ENCODE peak calls at places on chromosomes 2 and 18, in seven cellular contexts. G is KG1; F is RKO; R is COR-L47; K is effector memory CD8-positive, alpha-beta T cell; T is activated CD8-positive, alpha-beta memory T cell treated with anti-CD3 and anti-CD28 coated beads, Interleukin-2, amount 50 U/mL, for 48 hours; A is T-cell. C is an unnamed sample.

GRCh38 chr18:9653390-9653789 is 39.0 kb upstream of the PPP4R1 start:
- DNase-seq in K (no peak), G (no peak), F (no peak), R (peak), A (no peak), T (no peak), C (no peak)

GRCh38 chr2:47232738-47233415 is 77.8 kb upstream of the STPG4 start:
- DNase-seq in R (peak), A (no peak), K (no peak), G (no peak), T (no peak), F (no peak), C (no peak)

GRCh38 chr2:128298846-128299507 is 19.7 kb downstream of the HS6ST1 start:
- DNase-seq in A (no peak), T (no peak), F (no peak), R (no peak), G (no peak), K (no peak), C (no peak)

GRCh38 chr18:28125051-28125450 is 51.9 kb downstream of the CDH2 start:
- DNase-seq in F (no peak), A (no peak), T (no peak), R (no peak), K (no peak), G (no peak), C (no peak)

GRCh38 chr2:143558665-143559064 is 429.4 kb downstream of the ARHGAP15 start:
- DNase-seq in R (no peak), A (no peak), F (no peak), K (no peak), G (no peak), T (no peak), C (no peak)

GRCh38 chr18:50649821-50650220 is 89.9 kb downstream of the MAPK4 start:
- DNase-seq in G (no peak), T (no peak), A (no peak), R (no peak), K (no peak), F (no peak), C (no peak)

GRCh38 chr2:135650721-135651120 is 90.9 kb upstream of the UBXN4 start:
- DNase-seq in A (no peak), T (no peak), G (no peak), K (no peak), R (no peak), F (no peak), C (no peak)

GRCh38 chr2:6011871-6012380 is 319.7 kb downstream of the SOX11 start:
- DNase-seq in A (no peak), R (no peak), T (no peak), F (no peak), K (no peak), G (no peak), C (no peak)

GRCh38 chr2:37344453-37345361 is at the start of gene QPCT:
- DNase-seq in R (peak), A (peak), K (peak), G (no peak), F (no peak), T (peak), C (no peak)

GRCh38 chr2:234308814-234309195 is 188.1 kb downstream of the ARL4C start:
- DNase-seq in G (peak), F (no peak), T (peak), K (peak), A (peak), R (no peak), C (no peak)

GRCh38 chr2:1653137-1653789 is 91.1 kb downstream of the PXDN start:
- DNase-seq in G (no peak), A (no peak), F (no peak), R (no peak), T (no peak), K (no peak), C (no peak)

GRCh38 chr18:59033361-59033760 is 106.3 kb upstream of the SEC11C start:
- DNase-seq in F (no peak), K (no peak), T (no peak), A (no peak), G (no peak), R (no peak), C (no peak)

GRCh38 chr18:79879566-79879965 is 71.9 kb downstream of the SLC66A2 start:
- DNase-seq in A (no peak), F (no peak), R (no peak), G (no peak), K (no peak), T (peak), C (no peak)

GRCh38 chr2:177313162-177313781 is 48.7 kb upstream of the NFE2L2 start:
- DNase-seq in T (no peak), K (no peak), R (no peak), F (no peak), A (no peak), G (no peak), C (no peak)

GRCh38 chr18:22465859-22466602 is 48.3 kb upstream of the CTAGE1 start:
- DNase-seq in A (no peak), F (peak), T (no peak), R (no peak), G (no peak), K (peak), C (no peak)

GRCh38 chr18:6488956-6489355 is 74.2 kb upstream of the L3MBTL4 start:
- DNase-seq in A (no peak), K (no peak), R (no peak), F (no peak), G (no peak), T (no peak), C (no peak)

GRCh38 chr2:6372317-6372903 is 493.3 kb downstream of the CMPK2 start:
- DNase-seq in G (no peak), R (no peak), K (no peak), F (no peak), A (no peak), T (no peak), C (no peak)

GRCh38 chr2:61887684-61888303 is 662 bp downstream of the CCT4 start:
- DNase-seq in A (no peak), T (no peak), F (peak), K (no peak), G (no peak), R (no peak), C (no peak)

GRCh38 chr2:74528600-74529356 is 728 bp downstream of the AUP1 start:
- DNase-seq in G (no peak), K (no peak), T (no peak), F (no peak), A (no peak), R (no peak), C (no peak)

GRCh38 chr18:79406708-79407107 is 11.0 kb downstream of the NFATC1 start:
- DNase-seq in T (no peak), R (no peak), G (no peak), A (no peak), F (no peak), K (no peak), C (no peak)

GRCh38 chr2:128536925-128537620 is 218.4 kb upstream of the HS6ST1 start:
- DNase-seq in T (no peak), A (no peak), G (no peak), R (no peak), F (peak), K (no peak), C (no peak)

GRCh38 chr18:11366410-11366809 is 217.0 kb upstream of the PIEZO2 start:
- DNase-seq in T (no peak), R (no peak), K (no peak), A (no peak), G (no peak), F (no peak), C (no peak)

C was measured in ecto neural progenitor cell.